ENCODE peak calls at places on chromosomes 7 and 10, in ten cellular contexts. One of them, this sample, is unnamed.

GRCh38 chr7:98881561-98882315 is 3.4 kb downstream of the TRRAP start:
- DNase-seq in AG10803: no peak
- DNase-seq in fibroblast of lung: no peak
- DNase-seq in gastrocnemius medialis: no peak
- DNase-seq in choroid plexus epithelial cell: no peak
- DNase-seq in body of pancreas: no peak
- DNase-seq in fibroblast of villous mesenchyme: no peak
- DNase-seq in brain microvascular endothelial cell: no peak
- DNase-seq in fibroblast of mammary gland: no peak
- DNase-seq in hepatocyte: no peak
- DNase-seq in this sample: no peak

GRCh38 chr10:108338146-108338545 is 1173.6 kb upstream of the SORCS1 start:
- DNase-seq in AG10803: no peak
- DNase-seq in fibroblast of lung: no peak
- DNase-seq in gastrocnemius medialis: no peak
- DNase-seq in choroid plexus epithelial cell: no peak
- DNase-seq in body of pancreas: no peak
- DNase-seq in fibroblast of villous mesenchyme: no peak
- DNase-seq in brain microvascular endothelial cell: no peak
- DNase-seq in fibroblast of mammary gland: no peak
- DNase-seq in hepatocyte: no peak
- DNase-seq in this sample: no peak

GRCh38 chr7:156318926-156319325 is 321.6 kb upstream of the RNF32 start:
- DNase-seq in AG10803: no peak
- DNase-seq in fibroblast of lung: no peak
- DNase-seq in gastrocnemius medialis: no peak
- DNase-seq in choroid plexus epithelial cell: no peak
- DNase-seq in body of pancreas: peak
- DNase-seq in fibroblast of villous mesenchyme: no peak
- DNase-seq in brain microvascular endothelial cell: no peak
- DNase-seq in fibroblast of mammary gland: no peak
- DNase-seq in hepatocyte: no peak
- DNase-seq in this sample: no peak

GRCh38 chr10:34628174-34628802 is 186.8 kb downstream of the PARD3 start:
- DNase-seq in AG10803: no peak
- DNase-seq in fibroblast of lung: peak
- DNase-seq in gastrocnemius medialis: peak
- DNase-seq in choroid plexus epithelial cell: peak
- DNase-seq in body of pancreas: peak
- DNase-seq in fibroblast of villous mesenchyme: peak
- DNase-seq in brain microvascular endothelial cell: peak
- DNase-seq in fibroblast of mammary gland: peak
- DNase-seq in hepatocyte: peak
- DNase-seq in this sample: peak

GRCh38 chr7:44893710-44894135 is 8.4 kb upstream of the PURB start:
- DNase-seq in AG10803: peak
- DNase-seq in fibroblast of lung: no peak
- DNase-seq in gastrocnemius medialis: no peak
- DNase-seq in choroid plexus epithelial cell: peak
- DNase-seq in body of pancreas: peak
- DNase-seq in fibroblast of villous mesenchyme: no peak
- DNase-seq in brain microvascular endothelial cell: no peak
- DNase-seq in fibroblast of mammary gland: no peak
- DNase-seq in hepatocyte: no peak
- DNase-seq in this sample: no peak

GRCh38 chr7:125316451-125316850 is 386.8 kb upstream of the POT1 start:
- DNase-seq in AG10803: no peak
- DNase-seq in fibroblast of lung: peak
- DNase-seq in gastrocnemius medialis: no peak
- DNase-seq in choroid plexus epithelial cell: peak
- DNase-seq in body of pancreas: peak
- DNase-seq in fibroblast of villous mesenchyme: no peak
- DNase-seq in brain microvascular endothelial cell: peak
- DNase-seq in fibroblast of mammary gland: no peak
- DNase-seq in hepatocyte: peak
- DNase-seq in this sample: no peak

GRCh38 chr7:135416431-135416830 is 93.5 kb downstream of the CNOT4 start:
- DNase-seq in AG10803: no peak
- DNase-seq in fibroblast of lung: no peak
- DNase-seq in gastrocnemius medialis: no peak
- DNase-seq in choroid plexus epithelial cell: no peak
- DNase-seq in body of pancreas: no peak
- DNase-seq in fibroblast of villous mesenchyme: no peak
- DNase-seq in brain microvascular endothelial cell: no peak
- DNase-seq in fibroblast of mammary gland: no peak
- DNase-seq in hepatocyte: no peak
- DNase-seq in this sample: no peak

GRCh38 chr10:101878869-101879268 is 35.3 kb upstream of the KCNIP2 start:
- DNase-seq in AG10803: no peak
- DNase-seq in fibroblast of lung: no peak
- DNase-seq in gastrocnemius medialis: no peak
- DNase-seq in choroid plexus epithelial cell: no peak
- DNase-seq in body of pancreas: no peak
- DNase-seq in fibroblast of villous mesenchyme: no peak
- DNase-seq in brain microvascular endothelial cell: no peak
- DNase-seq in fibroblast of mammary gland: no peak
- DNase-seq in hepatocyte: no peak
- DNase-seq in this sample: no peak

GRCh38 chr10:132814469-132814856 is 28.5 kb upstream of the NKX6-2 start:
- DNase-seq in AG10803: no peak
- DNase-seq in fibroblast of lung: no peak
- DNase-seq in gastrocnemius medialis: no peak
- DNase-seq in choroid plexus epithelial cell: no peak
- DNase-seq in body of pancreas: no peak
- DNase-seq in fibroblast of villous mesenchyme: no peak
- DNase-seq in brain microvascular endothelial cell: no peak
- DNase-seq in fibroblast of mammary gland: no peak
- DNase-seq in hepatocyte: no peak
- DNase-seq in this sample: no peak
- H3K4me3 ChIP-seq in AG10803: no peak
- H3K4me3 ChIP-seq in fibroblast of lung: no peak
- H3K4me3 ChIP-seq in gastrocnemius medialis: no peak
- H3K4me3 ChIP-seq in choroid plexus epithelial cell: no peak
- H3K4me3 ChIP-seq in body of pancreas: no peak
- H3K4me3 ChIP-seq in fibroblast of villous mesenchyme: no peak
- H3K4me3 ChIP-seq in brain microvascular endothelial cell: no peak
- H3K4me3 ChIP-seq in fibroblast of mammary gland: no peak
- H3K4me3 ChIP-seq in hepatocyte: no peak
- H3K4me3 ChIP-seq in this sample: no peak

DNA sequence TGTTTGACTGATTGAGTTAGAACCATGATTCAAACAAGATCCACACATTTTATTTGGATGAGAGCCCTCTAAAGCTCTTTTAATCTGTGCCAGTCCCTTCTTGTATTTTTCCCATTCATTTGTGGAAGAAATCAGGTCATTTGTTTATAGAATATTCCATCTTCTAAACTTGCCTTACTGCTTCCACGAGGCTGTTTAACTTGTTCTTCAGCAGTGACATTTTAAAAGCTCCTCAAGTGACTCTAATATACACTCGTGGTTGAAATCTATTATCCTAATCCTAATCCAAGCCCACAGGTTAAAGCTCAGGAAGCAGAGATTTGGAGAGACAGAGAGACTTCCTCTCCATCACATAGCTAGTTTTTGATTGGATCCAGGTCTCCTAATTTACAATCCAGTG is 155.5 kb upstream of the SVIL start:
- DNase-seq in AG10803: no peak
- DNase-seq in fibroblast of lung: no peak
- DNase-seq in gastrocnemius medialis: no peak
- DNase-seq in choroid plexus epithelial cell: no peak
- DNase-seq in body of pancreas: no peak
- DNase-seq in fibroblast of villous mesenchyme: no peak
- DNase-seq in brain microvascular endothelial cell: no peak
- DNase-seq in fibroblast of mammary gland: no peak
- DNase-seq in hepatocyte: no peak
- DNase-seq in this sample: no peak
- TF ChIP-seq CTCF in AG10803: no peak
- TF ChIP-seq CTCF in fibroblast of lung: no peak
- TF ChIP-seq CTCF in gastrocnemius medialis: no peak
- TF ChIP-seq CTCF in choroid plexus epithelial cell: no peak
- TF ChIP-seq CTCF in body of pancreas: no peak
- TF ChIP-seq CTCF in fibroblast of villous mesenchyme: no peak
- TF ChIP-seq CTCF in brain microvascular endothelial cell: no peak
- TF ChIP-seq CTCF in fibroblast of mammary gland: no peak
- TF ChIP-seq CTCF in hepatocyte: no peak
- TF ChIP-seq CTCF in this sample: no peak

GRCh38 chr7:1223196-1224092 is 9.2 kb upstream of the UNCX start:
- DNase-seq in AG10803: no peak
- DNase-seq in fibroblast of lung: no peak
- DNase-seq in gastrocnemius medialis: no peak
- DNase-seq in choroid plexus epithelial cell: no peak
- DNase-seq in body of pancreas: no peak
- DNase-seq in fibroblast of villous mesenchyme: no peak
- DNase-seq in brain microvascular endothelial cell: no peak
- DNase-seq in fibroblast of mammary gland: no peak
- DNase-seq in hepatocyte: no peak
- DNase-seq in this sample: no peak

GRCh38 chr7:1225462-1226154 is 7.1 kb upstream of the UNCX start:
- DNase-seq in AG10803: no peak
- DNase-seq in fibroblast of lung: no peak
- DNase-seq in gastrocnemius medialis: no peak
- DNase-seq in choroid plexus epithelial cell: peak
- DNase-seq in body of pancreas: peak
- DNase-seq in fibroblast of villous mesenchyme: peak
- DNase-seq in brain microvascular endothelial cell: no peak
- DNase-seq in fibroblast of mammary gland: no peak
- DNase-seq in hepatocyte: peak
- DNase-seq in this sample: no peak

GRCh38 chr7:1227071-1227804 is 5.4 kb upstream of the UNCX start:
- DNase-seq in AG10803: no peak
- DNase-seq in fibroblast of lung: no peak
- DNase-seq in gastrocnemius medialis: no peak
- DNase-seq in choroid plexus epithelial cell: no peak
- DNase-seq in body of pancreas: no peak
- DNase-seq in fibroblast of villous mesenchyme: no peak
- DNase-seq in brain microvascular endothelial cell: no peak
- DNase-seq in fibroblast of mammary gland: no peak
- DNase-seq in hepatocyte: no peak
- DNase-seq in this sample: no peak

GRCh38 chr7:1226155-1226901 is 6.3 kb upstream of the UNCX start:
- DNase-seq in AG10803: no peak
- DNase-seq in fibroblast of lung: no peak
- DNase-seq in gastrocnemius medialis: no peak
- DNase-seq in choroid plexus epithelial cell: no peak
- DNase-seq in body of pancreas: no peak
- DNase-seq in fibroblast of villous mesenchyme: no peak
- DNase-seq in brain microvascular endothelial cell: no peak
- DNase-seq in fibroblast of mammary gland: no peak
- DNase-seq in hepatocyte: no peak
- DNase-seq in this sample: no peak

DNA sequence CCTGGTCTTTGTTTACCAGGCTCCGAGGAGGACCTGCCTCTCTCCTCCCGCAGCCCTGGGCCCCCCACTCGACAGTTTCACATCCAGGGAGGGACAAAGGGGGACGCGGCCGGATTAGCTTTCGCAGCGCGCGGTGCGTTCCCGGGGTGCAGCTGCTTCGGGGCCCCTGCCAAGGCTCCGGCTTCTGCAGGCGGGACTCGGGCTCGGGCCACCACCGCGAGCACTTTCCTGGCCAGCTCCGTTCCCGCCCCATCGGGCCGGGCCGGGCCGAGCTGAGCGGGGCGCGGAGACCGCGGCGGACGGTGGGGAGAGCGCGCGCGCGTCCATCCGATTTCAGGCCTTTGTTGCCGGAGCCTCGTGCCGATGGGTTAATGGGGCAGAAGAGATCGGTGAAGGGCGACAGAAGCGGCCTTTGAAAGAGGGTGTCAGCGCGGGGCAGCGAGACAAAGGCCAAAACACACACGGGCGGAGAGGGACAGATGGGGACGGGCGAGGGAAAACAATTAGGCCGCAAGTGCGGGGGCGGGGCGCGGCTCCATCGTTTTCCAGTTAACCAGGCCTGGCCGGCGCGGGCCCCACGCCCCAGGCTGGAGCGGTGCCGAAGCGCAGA is 8.5 kb upstream of the UNCX start:
- DNase-seq in AG10803: no peak
- DNase-seq in fibroblast of lung: no peak
- DNase-seq in gastrocnemius medialis: no peak
- DNase-seq in choroid plexus epithelial cell: no peak
- DNase-seq in body of pancreas: no peak
- DNase-seq in fibroblast of villous mesenchyme: no peak
- DNase-seq in brain microvascular endothelial cell: no peak
- DNase-seq in fibroblast of mammary gland: no peak
- DNase-seq in hepatocyte: no peak
- DNase-seq in this sample: no peak
- H3K4me3 ChIP-seq in AG10803: no peak
- H3K4me3 ChIP-seq in fibroblast of lung: no peak
- H3K4me3 ChIP-seq in gastrocnemius medialis: no peak
- H3K4me3 ChIP-seq in choroid plexus epithelial cell: no peak
- H3K4me3 ChIP-seq in body of pancreas: no peak
- H3K4me3 ChIP-seq in fibroblast of villous mesenchyme: no peak
- H3K4me3 ChIP-seq in brain microvascular endothelial cell: no peak
- H3K4me3 ChIP-seq in fibroblast of mammary gland: no peak
- H3K4me3 ChIP-seq in hepatocyte: no peak
- H3K4me3 ChIP-seq in this sample: no peak

GRCh38 chr7:73769481-73770001 is 529 bp downstream of the CLDN3 start:
- DNase-seq in AG10803: no peak
- DNase-seq in fibroblast of lung: no peak
- DNase-seq in gastrocnemius medialis: no peak
- DNase-seq in choroid plexus epithelial cell: no peak
- DNase-seq in body of pancreas: peak
- DNase-seq in fibroblast of villous mesenchyme: no peak
- DNase-seq in brain microvascular endothelial cell: no peak
- DNase-seq in fibroblast of mammary gland: no peak
- DNase-seq in hepatocyte: no peak
- DNase-seq in this sample: no peak

GRCh38 chr7:73770002-73770859 is at the start of gene CLDN3:
- DNase-seq in AG10803: no peak
- DNase-seq in fibroblast of lung: peak
- DNase-seq in gastrocnemius medialis: no peak
- DNase-seq in choroid plexus epithelial cell: no peak
- DNase-seq in body of pancreas: peak
- DNase-seq in fibroblast of villous mesenchyme: no peak
- DNase-seq in brain microvascular endothelial cell: no peak
- DNase-seq in fibroblast of mammary gland: no peak
- DNase-seq in hepatocyte: peak
- DNase-seq in this sample: no peak

GRCh38 chr7:73770860-73771665 is 993 bp upstream of the CLDN3 start:
- DNase-seq in AG10803: no peak
- DNase-seq in fibroblast of lung: no peak
- DNase-seq in gastrocnemius medialis: no peak
- DNase-seq in choroid plexus epithelial cell: no peak
- DNase-seq in body of pancreas: no peak
- DNase-seq in fibroblast of villous mesenchyme: no peak
- DNase-seq in brain microvascular endothelial cell: no peak
- DNase-seq in fibroblast of mammary gland: no peak
- DNase-seq in hepatocyte: no peak
- DNase-seq in this sample: no peak

GRCh38 chr7:73766556-73767229 is 3.4 kb downstream of the CLDN3 start:
- DNase-seq in AG10803: no peak
- DNase-seq in fibroblast of lung: no peak
- DNase-seq in gastrocnemius medialis: no peak
- DNase-seq in choroid plexus epithelial cell: no peak
- DNase-seq in body of pancreas: no peak
- DNase-seq in fibroblast of villous mesenchyme: no peak
- DNase-seq in brain microvascular endothelial cell: no peak
- DNase-seq in fibroblast of mammary gland: no peak
- DNase-seq in hepatocyte: no peak
- DNase-seq in this sample: no peak

DNA sequence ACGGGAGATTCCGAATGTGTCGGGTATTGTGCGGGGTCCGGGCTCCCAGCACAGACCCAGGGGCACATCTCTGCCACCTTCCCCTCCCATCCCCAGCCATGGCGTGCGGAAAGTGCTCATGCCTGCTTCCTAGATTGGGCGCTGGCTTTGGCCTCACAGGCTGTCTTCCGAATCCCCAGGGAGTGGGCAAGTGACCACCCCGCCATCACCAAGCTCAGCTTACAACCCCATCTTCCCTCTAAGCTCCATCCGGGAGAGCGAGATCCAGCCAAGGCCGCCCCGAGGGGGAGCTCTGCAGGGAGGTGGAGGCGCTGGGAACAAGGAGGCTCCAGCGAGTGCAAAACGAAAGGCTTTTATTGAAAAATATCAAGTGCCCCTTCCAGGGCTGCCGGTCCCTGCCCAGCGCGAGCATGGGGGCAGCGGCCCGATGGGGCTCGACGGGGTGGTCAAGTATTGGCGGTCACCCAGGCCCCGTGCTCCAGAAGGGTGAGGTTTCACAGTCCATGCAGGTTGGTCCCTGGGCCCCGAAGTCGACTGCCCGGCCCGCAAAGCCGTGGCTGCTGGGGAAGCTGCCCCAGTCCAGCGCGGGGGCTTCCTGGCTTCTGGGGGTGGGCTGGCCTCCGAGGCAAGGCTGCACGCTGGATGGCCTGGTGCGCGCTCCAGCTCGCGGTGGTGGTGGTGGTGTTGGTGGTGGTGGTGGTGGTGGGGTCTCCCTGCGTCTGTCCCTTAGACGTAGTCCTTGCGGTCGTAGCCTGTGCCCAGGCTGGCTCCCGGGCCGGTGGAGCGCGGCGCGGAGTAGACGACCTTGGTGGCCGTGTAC is 1.2 kb downstream of the CLDN3 start:
- DNase-seq in AG10803: no peak
- DNase-seq in fibroblast of lung: no peak
- DNase-seq in gastrocnemius medialis: no peak
- DNase-seq in choroid plexus epithelial cell: no peak
- DNase-seq in body of pancreas: no peak
- DNase-seq in fibroblast of villous mesenchyme: no peak
- DNase-seq in brain microvascular endothelial cell: no peak
- DNase-seq in fibroblast of mammary gland: no peak
- DNase-seq in hepatocyte: no peak
- DNase-seq in this sample: no peak
- TF ChIP-seq CTCF in AG10803: no peak
- TF ChIP-seq CTCF in fibroblast of lung: no peak
- TF ChIP-seq CTCF in gastrocnemius medialis: no peak
- TF ChIP-seq CTCF in choroid plexus epithelial cell: no peak
- TF ChIP-seq CTCF in body of pancreas: no peak
- TF ChIP-seq CTCF in fibroblast of villous mesenchyme: no peak
- TF ChIP-seq CTCF in brain microvascular endothelial cell: no peak
- TF ChIP-seq CTCF in fibroblast of mammary gland: no peak
- TF ChIP-seq CTCF in hepatocyte: no peak
- TF ChIP-seq CTCF in this sample: no peak